ENCODE peak calls at places on chromosomes 13 and 19, in ten cellular contexts. G, N, W, R, Q, K, E, T, J and H are unnamed samples.

GRCh38 chr13:94481966-94482365 is 2.5 kb upstream of the DCT start:
- DNase-seq in G (no peak), N (no peak), W (no peak), R (no peak), Q (peak), K (no peak), E (no peak), T (no peak), J (peak), H (no peak)

GRCh38 chr13:49610176-49610575 is 18.1 kb upstream of the ARL11 start:
- DNase-seq in G (peak), N (no peak), W (no peak), R (no peak), Q (peak), K (no peak), E (no peak), T (no peak), J (no peak), H (no peak)

GRCh38 chr19:37718357-37718756 is 1.2 kb downstream of the ZNF607 start:
- DNase-seq in G (no peak), N (no peak), W (peak), R (no peak), Q (no peak), K (no peak), E (no peak), T (no peak), J (no peak), H (no peak)

GRCh38 chr19:8487137-8487851 is 15.1 kb downstream of the PRAM1 start:
- DNase-seq in G (no peak), N (no peak), W (peak), R (peak), Q (no peak), K (peak), E (no peak), T (no peak), J (no peak), H (peak)

GRCh38 chr19:33771308-33772101 is 25.2 kb upstream of the KCTD15 start:
- DNase-seq in G (peak), N (peak), W (peak), R (no peak), Q (peak), K (no peak), E (peak), T (peak), J (peak), H (no peak)

GRCh38 chr19:13959962-13960862 is 7.9 kb downstream of the DCAF15 start:
- DNase-seq in G (no peak), N (no peak), W (peak), R (no peak), Q (no peak), K (no peak), E (no peak), T (no peak), J (peak), H (no peak)

GRCh38 chr13:24167666-24168391 is 7.3 kb downstream of the SPATA13 start:
- DNase-seq in G (no peak), N (no peak), W (no peak), R (no peak), Q (no peak), K (no peak), E (no peak), T (no peak), J (no peak), H (no peak)

GRCh38 chr13:112893570-112894422 is 75.2 kb upstream of the MCF2L start:
- DNase-seq in G (peak), N (peak), W (peak), R (no peak), Q (no peak), K (peak), E (no peak), T (no peak), J (no peak), H (no peak)

GRCh38 chr19:47309038-47309437 is 623 bp upstream of the C5AR1 start:
- DNase-seq in G (no peak), N (no peak), W (peak), R (no peak), Q (peak), K (no peak), E (no peak), T (no peak), J (peak), H (no peak)

GRCh38 chr13:23985846-23986245 is 88.5 kb upstream of the C1QTNF9B start:
- DNase-seq in G (no peak), N (no peak), W (no peak), R (no peak), Q (peak), K (no peak), E (no peak), T (no peak), J (no peak), H (no peak)

GRCh38 chr13:110551284-110551683 is 10.2 kb downstream of the RAB20 start:
- DNase-seq in G (no peak), N (no peak), W (no peak), R (no peak), Q (no peak), K (no peak), E (no peak), T (no peak), J (no peak), H (no peak)

GRCh38 chr13:30446122-30446500 is 19.6 kb downstream of the HMGB1 start:
- DNase-seq in G (no peak), N (no peak), W (no peak), R (no peak), Q (no peak), K (no peak), E (no peak), T (peak), J (peak), H (no peak)

GRCh38 chr19:6066661-6067646 is 43.3 kb downstream of the RFX2 start:
- DNase-seq in G (peak), N (peak), W (peak), R (peak), Q (peak), K (peak), E (peak), T (peak), J (peak), H (no peak)

GRCh38 chr13:53216767-53217166 is 188.2 kb downstream of the OLFM4 start:
- DNase-seq in G (no peak), N (no peak), W (no peak), R (no peak), Q (no peak), K (no peak), E (no peak), T (no peak), J (no peak), H (no peak)

GRCh38 chr13:77019756-77020155 is 7.2 kb downstream of the FBXL3 start:
- DNase-seq in G (no peak), N (no peak), W (no peak), R (no peak), Q (no peak), K (no peak), E (no peak), T (no peak), J (no peak), H (no peak)

GRCh38 chr13:24724714-24725113 is 39.3 kb upstream of the RNF17 start:
- DNase-seq in G (no peak), N (no peak), W (no peak), R (no peak), Q (no peak), K (no peak), E (no peak), T (no peak), J (no peak), H (no peak)

GRCh38 chr19:41767105-41767504 is 11.8 kb downstream of the CEACAM6 start:
- DNase-seq in G (no peak), N (no peak), W (no peak), R (no peak), Q (no peak), K (no peak), E (no peak), T (no peak), J (no peak), H (no peak)

GRCh38 chr13:49238621-49239020 is 9.1 kb upstream of the CDADC1 start:
- DNase-seq in G (no peak), N (no peak), W (no peak), R (no peak), Q (no peak), K (no peak), E (no peak), T (no peak), J (no peak), H (no peak)

GRCh38 chr13:98495627-98496238 is 81.2 kb downstream of the STK24 start:
- DNase-seq in G (no peak), N (peak), W (no peak), R (no peak), Q (no peak), K (no peak), E (no peak), T (no peak), J (peak), H (no peak)

GRCh38 chr19:43619262-43620060 is at the start of gene ZNF428:
- DNase-seq in G (peak), N (peak), W (peak), R (peak), Q (peak), K (peak), E (peak), T (peak), J (peak), H (peak)